ENCODE peak calls at places on chromosome 16, in seven cellular contexts. One of them, this sample, is unnamed. For H3K4me1, the result is how much of the 10 kb centered on the place peaks cover.

GRCh38 chr16:53576904-53577303 is 73.9 kb upstream of the AKTIP start:
- DNase-seq in tibial nerve: no peak
- DNase-seq in adrenal gland: no peak
- DNase-seq in gastrocnemius medialis: no peak
- DNase-seq in A549: no peak
- DNase-seq in H1: no peak
- DNase-seq in transverse colon: no peak
- DNase-seq in this sample: no peak

GRCh38 chr16:21952040-21952792 is 945 bp upstream of the UQCRC2 start:
- DNase-seq in transverse colon: peak
- DNase-seq in gastrocnemius medialis: peak
- DNase-seq in tibial nerve: no peak
- DNase-seq in adrenal gland: peak
- DNase-seq in A549: peak
- DNase-seq in H1: peak
- DNase-seq in this sample: peak

GRCh38 chr16:82192665-82193064 is 22.6 kb upstream of the MPHOSPH6 start:
- DNase-seq in gastrocnemius medialis: no peak
- DNase-seq in H1: no peak
- DNase-seq in A549: no peak
- DNase-seq in transverse colon: no peak
- DNase-seq in tibial nerve: no peak
- DNase-seq in adrenal gland: no peak
- DNase-seq in this sample: no peak

GRCh38 chr16:56424791-56425438 is 430 bp downstream of the AMFR start:
- DNase-seq in tibial nerve: no peak
- DNase-seq in adrenal gland: peak
- DNase-seq in transverse colon: peak
- DNase-seq in A549: no peak
- DNase-seq in H1: peak
- DNase-seq in gastrocnemius medialis: peak
- DNase-seq in this sample: peak

GRCh38 chr16:75192606-75193264 is 14.2 kb downstream of the CTRB2 start:
- DNase-seq in gastrocnemius medialis: no peak
- DNase-seq in transverse colon: no peak
- DNase-seq in A549: no peak
- DNase-seq in H1: no peak
- DNase-seq in adrenal gland: no peak
- DNase-seq in tibial nerve: no peak
- DNase-seq in this sample: no peak

GRCh38 chr16:89330177-89330856 is 112.8 kb downstream of the ZNF778 start:
- DNase-seq in tibial nerve: no peak
- DNase-seq in H1: no peak
- DNase-seq in transverse colon: no peak
- DNase-seq in gastrocnemius medialis: peak
- DNase-seq in adrenal gland: peak
- DNase-seq in A549: peak
- DNase-seq in this sample: peak

GRCh38 chr16:8848939-8849391 is 19.8 kb downstream of the CARHSP1 start:
- DNase-seq in H1: no peak
- DNase-seq in A549: no peak
- DNase-seq in tibial nerve: no peak
- DNase-seq in adrenal gland: peak
- DNase-seq in gastrocnemius medialis: no peak
- DNase-seq in transverse colon: no peak
- DNase-seq in this sample: no peak

GRCh38 chr16:23318639-23319038 is 16.5 kb downstream of the SCNN1B start:
- DNase-seq in gastrocnemius medialis: no peak
- DNase-seq in adrenal gland: no peak
- DNase-seq in tibial nerve: no peak
- DNase-seq in A549: no peak
- DNase-seq in transverse colon: peak
- DNase-seq in H1: no peak
- DNase-seq in this sample: no peak

GRCh38 chr16:89506791-89507191 is 1.4 kb upstream of the SPG7 start:
- DNase-seq in adrenal gland: no peak
- DNase-seq in H1: no peak
- DNase-seq in transverse colon: no peak
- DNase-seq in gastrocnemius medialis: no peak
- DNase-seq in A549: no peak
- DNase-seq in tibial nerve: no peak
- DNase-seq in this sample: no peak

GRCh38 chr16:9909072-9909471 is 273.2 kb downstream of the GRIN2A start:
- DNase-seq in A549: no peak
- DNase-seq in gastrocnemius medialis: no peak
- DNase-seq in adrenal gland: no peak
- DNase-seq in transverse colon: no peak
- DNase-seq in H1: no peak
- DNase-seq in tibial nerve: no peak
- DNase-seq in this sample: no peak

GRCh38 chr16:24834459-24835335 is 11.1 kb upstream of the SLC5A11 start:
- DNase-seq in H1: peak
- DNase-seq in transverse colon: peak
- DNase-seq in gastrocnemius medialis: no peak
- DNase-seq in tibial nerve: no peak
- DNase-seq in A549: peak
- DNase-seq in adrenal gland: no peak
- DNase-seq in this sample: no peak

GRCh38 chr16:72291121-72291520 is 119.2 kb upstream of the PMFBP1 start:
- DNase-seq in gastrocnemius medialis: no peak
- DNase-seq in H1: no peak
- DNase-seq in adrenal gland: no peak
- DNase-seq in transverse colon: no peak
- DNase-seq in A549: peak
- DNase-seq in tibial nerve: no peak
- DNase-seq in this sample: no peak

GRCh38 chr16:65959978-65960377 is 406.5 kb upstream of the CDH5 start:
- DNase-seq in tibial nerve: no peak
- DNase-seq in H1: no peak
- DNase-seq in adrenal gland: no peak
- DNase-seq in transverse colon: no peak
- DNase-seq in gastrocnemius medialis: no peak
- DNase-seq in A549: no peak
- DNase-seq in this sample: no peak

GRCh38 chr16:2154533-2155090 is 970 bp upstream of the TRAF7 start:
- DNase-seq in A549: no peak
- DNase-seq in transverse colon: no peak
- DNase-seq in adrenal gland: no peak
- DNase-seq in gastrocnemius medialis: no peak
- DNase-seq in H1: no peak
- DNase-seq in tibial nerve: no peak
- DNase-seq in this sample: no peak

GRCh38 chr16:89096042-89096717 is 2.5 kb downstream of the ACSF3 start:
- DNase-seq in transverse colon: no peak
- DNase-seq in A549: no peak
- DNase-seq in gastrocnemius medialis: no peak
- DNase-seq in H1: no peak
- DNase-seq in tibial nerve: no peak
- DNase-seq in adrenal gland: no peak
- DNase-seq in this sample: no peak

GRCh38 chr16:29947897-29948296 is 14.0 kb upstream of the TMEM219 start:
- DNase-seq in H1: no peak
- DNase-seq in adrenal gland: no peak
- DNase-seq in gastrocnemius medialis: no peak
- DNase-seq in A549: no peak
- DNase-seq in transverse colon: no peak
- DNase-seq in tibial nerve: no peak
- DNase-seq in this sample: no peak

GRCh38 chr16:69329369-69330285 is 761 bp downstream of the PDF start:
- DNase-seq in H1: no peak
- DNase-seq in tibial nerve: no peak
- DNase-seq in A549: no peak
- DNase-seq in transverse colon: peak
- DNase-seq in gastrocnemius medialis: no peak
- DNase-seq in adrenal gland: peak
- DNase-seq in this sample: peak

GRCh38 chr16:81626181-81626674 is 152.9 kb upstream of the PLCG2 start:
- DNase-seq in H1: no peak
- DNase-seq in adrenal gland: no peak
- DNase-seq in gastrocnemius medialis: no peak
- DNase-seq in A549: no peak
- DNase-seq in transverse colon: no peak
- DNase-seq in tibial nerve: no peak
- DNase-seq in this sample: no peak

GRCh38 chr16:30183961-30184429 is 593 bp downstream of the CORO1A start:
- DNase-seq in transverse colon: peak
- DNase-seq in gastrocnemius medialis: peak
- DNase-seq in tibial nerve: no peak
- DNase-seq in adrenal gland: peak
- DNase-seq in A549: no peak
- DNase-seq in H1: no peak
- DNase-seq in this sample: peak

GRCh38 chr16:23700509-23700908 is 12.5 kb downstream of the ERN2 start:
- DNase-seq in tibial nerve: no peak
- DNase-seq in A549: no peak
- DNase-seq in adrenal gland: no peak
- DNase-seq in transverse colon: peak
- DNase-seq in H1: peak
- DNase-seq in gastrocnemius medialis: no peak
- DNase-seq in this sample: no peak

GRCh38 chr16:72371307-72372081 is 199.5 kb upstream of the PMFBP1 start:
- DNase-seq in A549: peak
- DNase-seq in transverse colon: no peak
- DNase-seq in H1: no peak
- DNase-seq in tibial nerve: no peak
- DNase-seq in adrenal gland: peak
- DNase-seq in gastrocnemius medialis: no peak
- DNase-seq in this sample: no peak

GRCh38 chr16:50270510-50271147 is 4.3 kb downstream of the ADCY7 start:
- DNase-seq in gastrocnemius medialis: peak
- DNase-seq in A549: no peak
- DNase-seq in adrenal gland: no peak
- DNase-seq in tibial nerve: no peak
- DNase-seq in H1: no peak
- DNase-seq in transverse colon: no peak
- DNase-seq in this sample: no peak

GRCh38 chr16:66440271-66440802 is 13.2 kb downstream of the BEAN1 start:
- DNase-seq in tibial nerve: no peak
- DNase-seq in adrenal gland: no peak
- DNase-seq in gastrocnemius medialis: no peak
- DNase-seq in A549: no peak
- DNase-seq in transverse colon: no peak
- DNase-seq in H1: no peak
- DNase-seq in this sample: no peak

GRCh38 chr16:86664518-86665318 is 86.4 kb downstream of the FOXL1 start:
- DNase-seq in H1: no peak
- DNase-seq in A549: peak
- DNase-seq in transverse colon: peak
- DNase-seq in gastrocnemius medialis: peak
- DNase-seq in adrenal gland: no peak
- DNase-seq in tibial nerve: no peak
- DNase-seq in this sample: no peak

GRCh38 chr16:54993496-54993895 is 62.8 kb downstream of the IRX5 start:
- DNase-seq in adrenal gland: no peak
- DNase-seq in gastrocnemius medialis: no peak
- DNase-seq in H1: no peak
- DNase-seq in tibial nerve: no peak
- DNase-seq in transverse colon: no peak
- DNase-seq in A549: no peak
- DNase-seq in this sample: no peak

GRCh38 chr16:83244057-83244456 is 563.7 kb upstream of the HSBP1 start:
- DNase-seq in adrenal gland: no peak
- DNase-seq in A549: no peak
- DNase-seq in H1: no peak
- DNase-seq in tibial nerve: no peak
- DNase-seq in transverse colon: no peak
- DNase-seq in gastrocnemius medialis: no peak
- DNase-seq in this sample: no peak

GRCh38 chr16:525123-525519 is 2.4 kb upstream of the CAPN15 start:
- DNase-seq in transverse colon: no peak
- DNase-seq in adrenal gland: no peak
- DNase-seq in A549: no peak
- DNase-seq in H1: no peak
- DNase-seq in tibial nerve: no peak
- DNase-seq in gastrocnemius medialis: no peak
- DNase-seq in this sample: no peak
- H3K4me1 ChIP-seq in transverse colon: under half
- H3K4me1 ChIP-seq in adrenal gland: under half
- H3K4me1 ChIP-seq in A549: under half
- H3K4me1 ChIP-seq in H1: under half
- H3K4me1 ChIP-seq in tibial nerve: under half
- H3K4me1 ChIP-seq in gastrocnemius medialis: under half
- H3K4me1 ChIP-seq in this sample: half or more

GRCh38 chr16:85624646-85625045 is 11.5 kb downstream of the GSE1 start:
- DNase-seq in transverse colon: no peak
- DNase-seq in adrenal gland: no peak
- DNase-seq in H1: no peak
- DNase-seq in gastrocnemius medialis: no peak
- DNase-seq in tibial nerve: no peak
- DNase-seq in A549: no peak
- DNase-seq in this sample: no peak
- TF ChIP-seq POLR2A in transverse colon: no peak
- TF ChIP-seq POLR2A in adrenal gland: no peak
- TF ChIP-seq POLR2A in H1: no peak
- TF ChIP-seq POLR2A in gastrocnemius medialis: no peak
- TF ChIP-seq POLR2A in tibial nerve: no peak
- TF ChIP-seq POLR2A in A549: no peak
- TF ChIP-seq POLR2A in this sample: no peak

DNA sequence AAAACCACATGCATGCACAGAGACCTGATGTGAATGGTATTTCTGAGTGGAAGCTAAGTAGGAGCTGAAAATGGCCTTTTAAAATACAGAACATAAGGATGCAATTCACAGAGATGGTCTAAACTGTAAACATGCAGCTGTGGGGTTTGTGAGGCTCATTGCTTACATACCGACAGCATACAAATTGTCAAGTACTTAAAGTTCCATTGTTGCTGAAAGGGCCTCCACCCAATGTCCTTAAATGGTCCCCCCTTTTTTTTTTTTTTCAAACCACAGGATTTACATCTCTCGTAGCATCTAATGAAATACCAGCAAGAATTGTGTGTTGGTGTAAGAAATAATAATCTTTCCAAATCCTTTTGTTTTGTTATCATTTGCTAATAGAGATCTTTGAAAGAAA is 523.1 kb downstream of the MAF start:
- DNase-seq in adrenal gland: no peak
- DNase-seq in transverse colon: no peak
- DNase-seq in tibial nerve: no peak
- DNase-seq in H1: no peak
- DNase-seq in gastrocnemius medialis: no peak
- DNase-seq in A549: no peak
- DNase-seq in this sample: no peak
- H3K4me1 ChIP-seq in adrenal gland: under half
- H3K4me1 ChIP-seq in transverse colon: under half
- H3K4me1 ChIP-seq in tibial nerve: under half
- H3K4me1 ChIP-seq in H1: under half
- H3K4me1 ChIP-seq in gastrocnemius medialis: under half
- H3K4me1 ChIP-seq in A549: under half
- H3K4me1 ChIP-seq in this sample: under half

GRCh38 chr16:77723108-77723514 is 797 bp downstream of the NUDT7 start:
- DNase-seq in gastrocnemius medialis: peak
- DNase-seq in H1: no peak
- DNase-seq in transverse colon: peak
- DNase-seq in A549: no peak
- DNase-seq in tibial nerve: no peak
- DNase-seq in adrenal gland: no peak
- DNase-seq in this sample: peak

GRCh38 chr16:77724174-77724573 is 1.9 kb downstream of the NUDT7 start:
- DNase-seq in A549: no peak
- DNase-seq in tibial nerve: no peak
- DNase-seq in transverse colon: no peak
- DNase-seq in H1: no peak
- DNase-seq in adrenal gland: no peak
- DNase-seq in gastrocnemius medialis: no peak
- DNase-seq in this sample: no peak

GRCh38 chr16:77721752-77722314 is 481 bp upstream of the NUDT7 start:
- DNase-seq in H1: no peak
- DNase-seq in transverse colon: no peak
- DNase-seq in gastrocnemius medialis: no peak
- DNase-seq in A549: no peak
- DNase-seq in adrenal gland: no peak
- DNase-seq in tibial nerve: no peak
- DNase-seq in this sample: no peak

GRCh38 chr16:77722315-77723107 is at the start of gene NUDT7:
- DNase-seq in A549: peak
- DNase-seq in adrenal gland: peak
- DNase-seq in gastrocnemius medialis: peak
- DNase-seq in transverse colon: peak
- DNase-seq in tibial nerve: peak
- DNase-seq in H1: peak
- DNase-seq in this sample: peak
- TF ChIP-seq POLR2A in A549: peak
- TF ChIP-seq POLR2A in adrenal gland: peak
- TF ChIP-seq POLR2A in gastrocnemius medialis: peak
- TF ChIP-seq POLR2A in transverse colon: peak
- TF ChIP-seq POLR2A in tibial nerve: peak
- TF ChIP-seq POLR2A in H1: peak
- TF ChIP-seq POLR2A in this sample: peak